ENCODE peak calls at places on chromosome 10, in ten cellular contexts. One of them, this sample, is unnamed.

GRCh38 chr10:86100581-86101061 is 266.0 kb downstream of the GRID1 start:
- DNase-seq in choroid plexus epithelial cell: peak
- DNase-seq in heart right ventricle: no peak
- DNase-seq in GM20000: peak
- DNase-seq in omental fat pad: no peak
- DNase-seq in H9: peak
- DNase-seq in MCF 10A: peak
- DNase-seq in CD8-positive, alpha-beta T cell: no peak
- DNase-seq in psoas muscle: no peak
- DNase-seq in stomach: no peak
- DNase-seq in this sample: peak

GRCh38 chr10:129915526-129916378 is 48.3 kb downstream of the EBF3 start:
- DNase-seq in choroid plexus epithelial cell: no peak
- DNase-seq in heart right ventricle: no peak
- DNase-seq in GM20000: no peak
- DNase-seq in omental fat pad: no peak
- DNase-seq in H9: no peak
- DNase-seq in MCF 10A: no peak
- DNase-seq in CD8-positive, alpha-beta T cell: no peak
- DNase-seq in psoas muscle: no peak
- DNase-seq in stomach: no peak
- DNase-seq in this sample: no peak

GRCh38 chr10:60114765-60115586 is 208.6 kb upstream of the CCDC6 start:
- DNase-seq in choroid plexus epithelial cell: peak
- DNase-seq in heart right ventricle: no peak
- DNase-seq in GM20000: peak
- DNase-seq in omental fat pad: no peak
- DNase-seq in H9: peak
- DNase-seq in MCF 10A: peak
- DNase-seq in CD8-positive, alpha-beta T cell: no peak
- DNase-seq in psoas muscle: no peak
- DNase-seq in stomach: no peak
- DNase-seq in this sample: peak

GRCh38 chr10:59536151-59536550 is 173.5 kb downstream of the SLC16A9 start:
- DNase-seq in choroid plexus epithelial cell: peak
- DNase-seq in heart right ventricle: peak
- DNase-seq in GM20000: no peak
- DNase-seq in omental fat pad: no peak
- DNase-seq in H9: no peak
- DNase-seq in MCF 10A: peak
- DNase-seq in CD8-positive, alpha-beta T cell: no peak
- DNase-seq in psoas muscle: no peak
- DNase-seq in stomach: no peak
- DNase-seq in this sample: no peak

GRCh38 chr10:42963302-42963701 is 113.6 kb upstream of the RET start:
- DNase-seq in choroid plexus epithelial cell: no peak
- DNase-seq in heart right ventricle: peak
- DNase-seq in GM20000: no peak
- DNase-seq in omental fat pad: no peak
- DNase-seq in H9: peak
- DNase-seq in MCF 10A: no peak
- DNase-seq in CD8-positive, alpha-beta T cell: no peak
- DNase-seq in psoas muscle: no peak
- DNase-seq in stomach: peak
- DNase-seq in this sample: no peak

GRCh38 chr10:440127-440526 is 249.3 kb downstream of the DIP2C start:
- DNase-seq in choroid plexus epithelial cell: no peak
- DNase-seq in heart right ventricle: no peak
- DNase-seq in GM20000: no peak
- DNase-seq in omental fat pad: no peak
- DNase-seq in H9: no peak
- DNase-seq in MCF 10A: no peak
- DNase-seq in CD8-positive, alpha-beta T cell: no peak
- DNase-seq in psoas muscle: no peak
- DNase-seq in stomach: no peak
- DNase-seq in this sample: no peak

GRCh38 chr10:24866615-24867583 is 85.5 kb downstream of the PRTFDC1 start:
- DNase-seq in choroid plexus epithelial cell: peak
- DNase-seq in heart right ventricle: peak
- DNase-seq in GM20000: no peak
- DNase-seq in omental fat pad: no peak
- DNase-seq in H9: peak
- DNase-seq in MCF 10A: no peak
- DNase-seq in CD8-positive, alpha-beta T cell: no peak
- DNase-seq in psoas muscle: peak
- DNase-seq in stomach: peak
- DNase-seq in this sample: no peak

GRCh38 chr10:116055252-116055918 is 217.6 kb downstream of the GFRA1 start:
- DNase-seq in choroid plexus epithelial cell: no peak
- DNase-seq in heart right ventricle: no peak
- DNase-seq in GM20000: no peak
- DNase-seq in omental fat pad: no peak
- DNase-seq in H9: no peak
- DNase-seq in MCF 10A: no peak
- DNase-seq in CD8-positive, alpha-beta T cell: no peak
- DNase-seq in psoas muscle: peak
- DNase-seq in stomach: no peak
- DNase-seq in this sample: no peak

GRCh38 chr10:84608126-84608525 is 279.7 kb downstream of the CCSER2 start:
- DNase-seq in choroid plexus epithelial cell: no peak
- DNase-seq in heart right ventricle: no peak
- DNase-seq in GM20000: no peak
- DNase-seq in omental fat pad: no peak
- DNase-seq in H9: no peak
- DNase-seq in MCF 10A: no peak
- DNase-seq in CD8-positive, alpha-beta T cell: no peak
- DNase-seq in psoas muscle: no peak
- DNase-seq in stomach: no peak
- DNase-seq in this sample: no peak

GRCh38 chr10:86648706-86649426 is 5.5 kb upstream of the OPN4 start:
- DNase-seq in choroid plexus epithelial cell: peak
- DNase-seq in heart right ventricle: peak
- DNase-seq in GM20000: no peak
- DNase-seq in omental fat pad: peak
- DNase-seq in H9: no peak
- DNase-seq in MCF 10A: peak
- DNase-seq in CD8-positive, alpha-beta T cell: no peak
- DNase-seq in psoas muscle: peak
- DNase-seq in stomach: peak
- DNase-seq in this sample: no peak

GRCh38 chr10:11757820-11758463 is 15.8 kb downstream of the ECHDC3 start:
- DNase-seq in choroid plexus epithelial cell: peak
- DNase-seq in heart right ventricle: peak
- DNase-seq in GM20000: peak
- DNase-seq in omental fat pad: peak
- DNase-seq in H9: peak
- DNase-seq in MCF 10A: peak
- DNase-seq in CD8-positive, alpha-beta T cell: peak
- DNase-seq in psoas muscle: peak
- DNase-seq in stomach: peak
- DNase-seq in this sample: peak

GRCh38 chr10:133258066-133258817 is 18.4 kb downstream of the ADAM8 start:
- DNase-seq in choroid plexus epithelial cell: no peak
- DNase-seq in heart right ventricle: no peak
- DNase-seq in GM20000: no peak
- DNase-seq in omental fat pad: no peak
- DNase-seq in H9: no peak
- DNase-seq in MCF 10A: peak
- DNase-seq in CD8-positive, alpha-beta T cell: no peak
- DNase-seq in psoas muscle: no peak
- DNase-seq in stomach: peak
- DNase-seq in this sample: no peak

DNA sequence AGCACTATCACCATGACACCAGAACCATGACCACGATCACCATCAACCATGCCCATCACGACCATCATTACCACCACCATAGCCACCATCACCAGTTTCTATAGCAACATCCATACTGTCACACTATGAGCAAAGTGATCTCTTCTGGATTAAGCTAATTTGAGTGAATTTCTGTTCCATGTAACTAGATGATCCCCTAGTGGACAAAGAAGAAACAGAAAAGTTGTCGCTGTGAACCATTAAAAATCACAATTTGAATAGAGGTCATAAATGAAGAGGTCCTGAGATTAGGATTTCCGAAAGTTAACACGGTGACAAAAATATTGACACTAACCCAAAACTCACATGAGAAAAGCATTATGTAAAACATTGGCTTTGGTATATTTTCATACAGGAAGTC is 77.6 kb downstream of the CLRN3 start:
- DNase-seq in choroid plexus epithelial cell: peak
- DNase-seq in heart right ventricle: no peak
- DNase-seq in GM20000: no peak
- DNase-seq in omental fat pad: no peak
- DNase-seq in H9: no peak
- DNase-seq in MCF 10A: no peak
- DNase-seq in CD8-positive, alpha-beta T cell: no peak
- DNase-seq in psoas muscle: no peak
- DNase-seq in stomach: no peak
- DNase-seq in this sample: no peak
- TF ChIP-seq CTCF in choroid plexus epithelial cell: peak
- TF ChIP-seq CTCF in heart right ventricle: peak
- TF ChIP-seq CTCF in GM20000: no peak
- TF ChIP-seq CTCF in omental fat pad: no peak
- TF ChIP-seq CTCF in H9: peak
- TF ChIP-seq CTCF in MCF 10A: peak
- TF ChIP-seq CTCF in CD8-positive, alpha-beta T cell: no peak
- TF ChIP-seq CTCF in psoas muscle: no peak
- TF ChIP-seq CTCF in stomach: no peak
- TF ChIP-seq CTCF in this sample: no peak

GRCh38 chr10:26156019-26156418 is 60.6 kb upstream of the GAD2 start:
- DNase-seq in choroid plexus epithelial cell: no peak
- DNase-seq in heart right ventricle: no peak
- DNase-seq in GM20000: no peak
- DNase-seq in omental fat pad: no peak
- DNase-seq in H9: no peak
- DNase-seq in MCF 10A: no peak
- DNase-seq in CD8-positive, alpha-beta T cell: no peak
- DNase-seq in psoas muscle: no peak
- DNase-seq in stomach: no peak
- DNase-seq in this sample: no peak

GRCh38 chr10:26157734-26158133 is 58.8 kb upstream of the GAD2 start:
- DNase-seq in choroid plexus epithelial cell: no peak
- DNase-seq in heart right ventricle: no peak
- DNase-seq in GM20000: no peak
- DNase-seq in omental fat pad: no peak
- DNase-seq in H9: no peak
- DNase-seq in MCF 10A: no peak
- DNase-seq in CD8-positive, alpha-beta T cell: no peak
- DNase-seq in psoas muscle: no peak
- DNase-seq in stomach: no peak
- DNase-seq in this sample: no peak
- TF ChIP-seq CTCF in choroid plexus epithelial cell: no peak
- TF ChIP-seq CTCF in heart right ventricle: no peak
- TF ChIP-seq CTCF in GM20000: no peak
- TF ChIP-seq CTCF in omental fat pad: no peak
- TF ChIP-seq CTCF in H9: peak
- TF ChIP-seq CTCF in MCF 10A: no peak
- TF ChIP-seq CTCF in CD8-positive, alpha-beta T cell: no peak
- TF ChIP-seq CTCF in psoas muscle: no peak
- TF ChIP-seq CTCF in stomach: no peak
- TF ChIP-seq CTCF in this sample: peak

DNA sequence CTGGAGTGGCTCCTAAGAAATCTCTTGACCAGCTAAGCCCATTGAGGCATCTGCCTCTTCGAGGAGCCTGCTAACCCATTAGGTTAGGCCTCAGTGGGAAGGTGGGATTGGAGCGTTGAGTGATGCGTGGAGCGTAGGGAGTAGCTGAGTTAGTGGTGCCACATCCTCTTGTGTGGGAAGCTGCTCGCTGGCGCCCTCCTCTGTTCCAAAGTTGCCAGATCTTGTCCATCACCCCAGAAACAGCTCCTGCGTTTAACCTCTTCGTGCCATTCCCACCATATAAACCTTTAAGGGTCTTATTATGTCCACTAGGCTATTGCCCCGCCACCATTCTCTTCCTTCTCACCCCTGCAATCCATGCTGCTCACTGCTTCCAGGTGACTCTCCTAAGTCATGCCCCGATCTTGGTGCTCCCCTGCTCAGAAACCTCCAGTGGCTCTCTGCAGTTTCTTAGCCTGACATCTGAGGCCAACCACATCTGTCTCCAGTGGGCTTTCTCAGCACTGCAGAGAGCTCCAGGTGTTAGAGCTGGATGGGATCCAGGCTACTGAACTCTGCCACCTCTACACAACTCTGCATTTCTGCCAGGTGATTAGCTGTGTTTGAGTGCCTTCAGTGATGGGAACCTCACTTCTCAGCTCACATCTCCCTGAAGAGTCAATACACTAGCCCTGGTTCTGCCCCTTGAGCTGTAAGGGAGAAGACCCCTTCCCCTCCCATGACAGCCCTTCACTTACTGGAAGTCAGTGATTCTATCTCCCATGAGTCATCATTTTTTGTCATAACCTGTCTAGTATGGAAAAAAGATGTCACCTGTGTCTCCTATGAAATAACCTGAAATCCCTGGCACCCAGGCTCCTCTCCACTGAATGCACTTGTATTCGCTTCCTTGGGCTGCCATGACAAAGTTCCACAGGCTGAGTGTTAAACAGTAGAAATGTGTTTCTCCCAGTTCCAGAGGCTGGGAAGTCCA is 65.0 kb upstream of the FGFR2 start:
- DNase-seq in choroid plexus epithelial cell: no peak
- DNase-seq in heart right ventricle: no peak
- DNase-seq in GM20000: peak
- DNase-seq in omental fat pad: no peak
- DNase-seq in H9: peak
- DNase-seq in MCF 10A: peak
- DNase-seq in CD8-positive, alpha-beta T cell: no peak
- DNase-seq in psoas muscle: no peak
- DNase-seq in stomach: no peak
- DNase-seq in this sample: no peak
- TF ChIP-seq CTCF in choroid plexus epithelial cell: peak
- TF ChIP-seq CTCF in heart right ventricle: no peak
- TF ChIP-seq CTCF in GM20000: no peak
- TF ChIP-seq CTCF in omental fat pad: no peak
- TF ChIP-seq CTCF in H9: peak
- TF ChIP-seq CTCF in MCF 10A: no peak
- TF ChIP-seq CTCF in CD8-positive, alpha-beta T cell: no peak
- TF ChIP-seq CTCF in psoas muscle: no peak
- TF ChIP-seq CTCF in stomach: peak
- TF ChIP-seq CTCF in this sample: peak

GRCh38 chr10:93921338-93921737 is 27.6 kb downstream of the SLC35G1 start:
- DNase-seq in choroid plexus epithelial cell: no peak
- DNase-seq in heart right ventricle: no peak
- DNase-seq in GM20000: no peak
- DNase-seq in omental fat pad: no peak
- DNase-seq in H9: peak
- DNase-seq in MCF 10A: peak
- DNase-seq in CD8-positive, alpha-beta T cell: no peak
- DNase-seq in psoas muscle: no peak
- DNase-seq in stomach: no peak
- DNase-seq in this sample: no peak
- TF ChIP-seq CTCF in choroid plexus epithelial cell: peak
- TF ChIP-seq CTCF in heart right ventricle: peak
- TF ChIP-seq CTCF in GM20000: peak
- TF ChIP-seq CTCF in omental fat pad: no peak
- TF ChIP-seq CTCF in H9: peak
- TF ChIP-seq CTCF in MCF 10A: peak
- TF ChIP-seq CTCF in CD8-positive, alpha-beta T cell: peak
- TF ChIP-seq CTCF in psoas muscle: no peak
- TF ChIP-seq CTCF in stomach: peak
- TF ChIP-seq CTCF in this sample: peak